ENCODE peak calls at places on chromosome 20, in six cellular contexts. One of them, this sample, is unnamed.

GRCh38 chr20:62768234-62768814 is 27.9 kb upstream of the MRGBP start:
- DNase-seq in aorta: peak; percentile 69
- DNase-seq in AG09309: no peak
- DNase-seq in hypothalamus: no peak
- DNase-seq in lung: no peak
- DNase-seq in cardiac muscle cell: no peak
- DNase-seq in this sample: peak; percentile 27

GRCh38 chr20:44979090-44979621 is 12.8 kb downstream of the STK4 start:
- DNase-seq in hypothalamus: no peak
- DNase-seq in aorta: no peak
- DNase-seq in cardiac muscle cell: no peak
- DNase-seq in AG09309: no peak
- DNase-seq in lung: peak; percentile 45
- DNase-seq in this sample: no peak

GRCh38 chr20:32429343-32429742 is 71.2 kb downstream of the ASXL1 start:
- DNase-seq in lung: no peak
- DNase-seq in aorta: no peak
- DNase-seq in cardiac muscle cell: no peak
- DNase-seq in hypothalamus: no peak
- DNase-seq in AG09309: no peak
- DNase-seq in this sample: no peak

GRCh38 chr20:17643531-17644188 is 38.4 kb downstream of the RRBP1 start:
- DNase-seq in AG09309: no peak
- DNase-seq in cardiac muscle cell: no peak
- DNase-seq in hypothalamus: no peak
- DNase-seq in lung: no peak
- DNase-seq in aorta: peak; percentile 72
- DNase-seq in this sample: no peak

GRCh38 chr20:13220857-13221297 is at the start of gene ISM1:
- DNase-seq in AG09309: no peak
- DNase-seq in hypothalamus: no peak
- DNase-seq in cardiac muscle cell: peak; percentile 36
- DNase-seq in lung: no peak
- DNase-seq in aorta: peak; percentile 84
- DNase-seq in this sample: peak; percentile 56

GRCh38 chr20:41466836-41467619 is 100.4 kb upstream of the EMILIN3 start:
- DNase-seq in aorta: no peak
- DNase-seq in hypothalamus: no peak
- DNase-seq in lung: no peak
- DNase-seq in cardiac muscle cell: no peak
- DNase-seq in AG09309: no peak
- DNase-seq in this sample: no peak

GRCh38 chr20:38920411-38920810 is 5.8 kb upstream of the FAM83D start:
- DNase-seq in aorta: no peak
- DNase-seq in lung: no peak
- DNase-seq in AG09309: no peak
- DNase-seq in cardiac muscle cell: no peak
- DNase-seq in hypothalamus: no peak
- DNase-seq in this sample: no peak

GRCh38 chr20:36306557-36307411 is 645 bp downstream of the DLGAP4 start:
- DNase-seq in AG09309: no peak
- DNase-seq in aorta: no peak
- DNase-seq in cardiac muscle cell: no peak
- DNase-seq in lung: no peak
- DNase-seq in hypothalamus: no peak
- DNase-seq in this sample: no peak

GRCh38 chr20:37231970-37232620 is 29.5 kb downstream of the GHRH start:
- DNase-seq in aorta: no peak
- DNase-seq in hypothalamus: no peak
- DNase-seq in cardiac muscle cell: no peak
- DNase-seq in lung: no peak
- DNase-seq in AG09309: no peak
- DNase-seq in this sample: no peak

GRCh38 chr20:39986231-39986904 is 702.7 kb downstream of the MAFB start:
- DNase-seq in cardiac muscle cell: peak; percentile 65
- DNase-seq in aorta: peak; percentile 70
- DNase-seq in lung: peak; percentile 31
- DNase-seq in hypothalamus: no peak
- DNase-seq in AG09309: no peak
- DNase-seq in this sample: peak; percentile 57

GRCh38 chr20:63544241-63544957 is 3.1 kb downstream of the SRMS start:
- DNase-seq in cardiac muscle cell: no peak
- DNase-seq in lung: no peak
- DNase-seq in aorta: no peak
- DNase-seq in hypothalamus: no peak
- DNase-seq in AG09309: no peak
- DNase-seq in this sample: no peak

GRCh38 chr20:50385733-50386640 is 124.2 kb upstream of the PTPN1 start:
- DNase-seq in AG09309: no peak
- DNase-seq in lung: no peak
- DNase-seq in hypothalamus: no peak
- DNase-seq in aorta: peak; percentile 71
- DNase-seq in cardiac muscle cell: no peak
- DNase-seq in this sample: no peak

GRCh38 chr20:20628314-20628713 is 84.1 kb downstream of the RALGAPA2 start:
- DNase-seq in cardiac muscle cell: no peak
- DNase-seq in AG09309: no peak
- DNase-seq in aorta: no peak
- DNase-seq in lung: no peak
- DNase-seq in hypothalamus: no peak
- DNase-seq in this sample: no peak

GRCh38 chr20:48015943-48016723 is 230.9 kb upstream of the SULF2 start:
- DNase-seq in lung: no peak
- DNase-seq in cardiac muscle cell: no peak
- DNase-seq in aorta: no peak
- DNase-seq in hypothalamus: no peak
- DNase-seq in AG09309: peak; percentile 98
- DNase-seq in this sample: no peak

GRCh38 chr20:23926941-23927872 is 47.7 kb upstream of the CST5 start:
- DNase-seq in AG09309: peak; percentile 40
- DNase-seq in hypothalamus: no peak
- DNase-seq in cardiac muscle cell: no peak
- DNase-seq in aorta: no peak
- DNase-seq in lung: no peak
- DNase-seq in this sample: no peak

GRCh38 chr20:34017610-34018009 is 23.9 kb downstream of the RALY start:
- DNase-seq in lung: no peak
- DNase-seq in hypothalamus: no peak
- DNase-seq in aorta: no peak
- DNase-seq in cardiac muscle cell: no peak
- DNase-seq in AG09309: peak; percentile 62
- DNase-seq in this sample: no peak

GRCh38 chr20:62685781-62686555 is 22.7 kb upstream of the NTSR1 start:
- DNase-seq in AG09309: no peak
- DNase-seq in hypothalamus: peak; percentile 23
- DNase-seq in lung: peak; percentile 44
- DNase-seq in cardiac muscle cell: peak; percentile 23
- DNase-seq in aorta: no peak
- DNase-seq in this sample: peak; percentile 60

GRCh38 chr20:56257604-56258003 is 9.1 kb downstream of the MC3R start:
- DNase-seq in cardiac muscle cell: no peak
- DNase-seq in AG09309: no peak
- DNase-seq in lung: no peak
- DNase-seq in aorta: no peak
- DNase-seq in hypothalamus: no peak
- DNase-seq in this sample: no peak

GRCh38 chr20:6051505-6051904 is 2.4 kb downstream of the LRRN4 start:
- DNase-seq in hypothalamus: no peak
- DNase-seq in lung: no peak
- DNase-seq in AG09309: peak; percentile 48
- DNase-seq in aorta: no peak
- DNase-seq in cardiac muscle cell: no peak
- DNase-seq in this sample: no peak

GRCh38 chr20:60257671-60258070 is 299.4 kb downstream of the CDH26 start:
- DNase-seq in lung: no peak
- DNase-seq in aorta: no peak
- DNase-seq in hypothalamus: no peak
- DNase-seq in cardiac muscle cell: no peak
- DNase-seq in AG09309: no peak
- DNase-seq in this sample: no peak

GRCh38 chr20:32609993-32610896 is 25.1 kb upstream of the NOL4L start:
- DNase-seq in AG09309: no peak
- DNase-seq in lung: no peak
- DNase-seq in hypothalamus: no peak
- DNase-seq in cardiac muscle cell: peak; percentile 32
- DNase-seq in aorta: no peak
- DNase-seq in this sample: peak; percentile 43

GRCh38 chr20:44594730-44595129 is 12.4 kb downstream of the PKIG start:
- DNase-seq in aorta: no peak
- DNase-seq in lung: no peak
- DNase-seq in hypothalamus: no peak
- DNase-seq in cardiac muscle cell: no peak
- DNase-seq in AG09309: no peak
- DNase-seq in this sample: no peak

GRCh38 chr20:10668677-10669368 is 5.0 kb downstream of the JAG1 start:
- DNase-seq in AG09309: no peak
- DNase-seq in hypothalamus: no peak
- DNase-seq in lung: no peak
- DNase-seq in aorta: no peak
- DNase-seq in cardiac muscle cell: no peak
- DNase-seq in this sample: no peak

GRCh38 chr20:59163641-59164530 is at the start of gene ZNF831:
- DNase-seq in cardiac muscle cell: no peak
- DNase-seq in lung: no peak
- DNase-seq in hypothalamus: no peak
- DNase-seq in AG09309: no peak
- DNase-seq in aorta: no peak
- DNase-seq in this sample: no peak

GRCh38 chr20:13436530-13436929 is 202.2 kb downstream of the TASP1 start:
- DNase-seq in aorta: no peak
- DNase-seq in hypothalamus: no peak
- DNase-seq in lung: no peak
- DNase-seq in AG09309: no peak
- DNase-seq in cardiac muscle cell: no peak
- DNase-seq in this sample: no peak

GRCh38 chr20:18839507-18840247 is 26.1 kb downstream of the SCP2D1 start:
- DNase-seq in AG09309: no peak
- DNase-seq in cardiac muscle cell: no peak
- DNase-seq in aorta: no peak
- DNase-seq in hypothalamus: no peak
- DNase-seq in lung: no peak
- DNase-seq in this sample: no peak

GRCh38 chr20:2137552-2138201 is 36.0 kb downstream of the STK35 start:
- DNase-seq in hypothalamus: no peak
- DNase-seq in aorta: no peak
- DNase-seq in AG09309: peak; percentile 81
- DNase-seq in lung: no peak
- DNase-seq in cardiac muscle cell: no peak
- DNase-seq in this sample: no peak

GRCh38 chr20:25309395-25310267 is 61.7 kb downstream of the PYGB start:
- DNase-seq in AG09309: peak; percentile 62
- DNase-seq in lung: no peak
- DNase-seq in cardiac muscle cell: no peak
- DNase-seq in aorta: peak; percentile 78
- DNase-seq in hypothalamus: no peak
- DNase-seq in this sample: peak; percentile 81

GRCh38 chr20:24066075-24066700 is 77.6 kb upstream of the GGTLC1 start:
- DNase-seq in hypothalamus: no peak
- DNase-seq in AG09309: no peak
- DNase-seq in aorta: no peak
- DNase-seq in lung: no peak
- DNase-seq in cardiac muscle cell: no peak
- DNase-seq in this sample: no peak

GRCh38 chr20:63658749-63659187 is 656 bp downstream of the RTEL1 start:
- DNase-seq in aorta: no peak
- DNase-seq in cardiac muscle cell: no peak
- DNase-seq in hypothalamus: no peak
- DNase-seq in lung: no peak
- DNase-seq in AG09309: no peak
- DNase-seq in this sample: no peak

GRCh38 chr20:39474829-39475228 is 512.7 kb downstream of the DHX35 start:
- DNase-seq in AG09309: no peak
- DNase-seq in hypothalamus: no peak
- DNase-seq in aorta: no peak
- DNase-seq in cardiac muscle cell: no peak
- DNase-seq in lung: no peak
- DNase-seq in this sample: no peak

GRCh38 chr20:62598761-62599194 is 43.5 kb upstream of the SLCO4A1 start:
- DNase-seq in cardiac muscle cell: no peak
- DNase-seq in AG09309: no peak
- DNase-seq in lung: no peak
- DNase-seq in hypothalamus: no peak
- DNase-seq in aorta: no peak
- DNase-seq in this sample: no peak

GRCh38 chr20:58875541-58876134 is 23.1 kb downstream of the GNAS start:
- DNase-seq in cardiac muscle cell: no peak
- DNase-seq in aorta: no peak
- DNase-seq in AG09309: no peak
- DNase-seq in hypothalamus: no peak
- DNase-seq in lung: no peak
- DNase-seq in this sample: no peak

GRCh38 chr20:49768204-49769124 is 44.2 kb upstream of the SLC9A8 start:
- DNase-seq in cardiac muscle cell: no peak
- DNase-seq in hypothalamus: no peak
- DNase-seq in lung: peak; percentile 84
- DNase-seq in aorta: no peak
- DNase-seq in AG09309: peak; percentile 87
- DNase-seq in this sample: no peak

This sample was measured in glutamatergic neuron.